ENCODE peak calls at places on chromosomes 5 and 9, in four cellular contexts. One of them, this sample, is unnamed.
A peak's percentile ranks its signal among the peaks of the same experiment; 100 is the strongest.

GRCh38 chr9:34506623-34507022 is 16.2 kb downstream of the ENHO start:
- DNase-seq in A549: no peak
- DNase-seq in GM12878: no peak
- DNase-seq in HepG2: no peak
- DNase-seq in this sample: no peak

GRCh38 chr5:169785731-169786130 is 148.7 kb downstream of the DOCK2 start:
- DNase-seq in A549: no peak
- DNase-seq in GM12878: no peak
- DNase-seq in HepG2: no peak
- DNase-seq in this sample: no peak

GRCh38 chr5:69024241-69024651 is 69.6 kb upstream of the SLC30A5 start:
- DNase-seq in A549: peak; percentile 69
- DNase-seq in GM12878: no peak
- DNase-seq in HepG2: peak; percentile 58
- DNase-seq in this sample: peak; percentile 58

GRCh38 chr5:52560366-52560765 is 227.3 kb upstream of the ITGA1 start:
- DNase-seq in A549: no peak
- DNase-seq in GM12878: no peak
- DNase-seq in HepG2: no peak
- DNase-seq in this sample: no peak

GRCh38 chr9:127283917-127284316 is 19.3 kb downstream of the GARNL3 start:
- DNase-seq in A549: peak; percentile 55
- DNase-seq in GM12878: no peak
- DNase-seq in HepG2: no peak
- DNase-seq in this sample: no peak

GRCh38 chr5:95669540-95669939 is 13.3 kb downstream of the SPATA9 start:
- DNase-seq in A549: no peak
- DNase-seq in GM12878: no peak
- DNase-seq in HepG2: no peak
- DNase-seq in this sample: peak; percentile 41

GRCh38 chr5:115349001-115349817 is 52.8 kb upstream of the CCDC112 start:
- DNase-seq in A549: peak; percentile 79
- DNase-seq in GM12878: no peak
- DNase-seq in HepG2: peak; percentile 69
- DNase-seq in this sample: no peak

GRCh38 chr5:153513171-153513570 is 22.7 kb downstream of the GRIA1 start:
- DNase-seq in A549: no peak
- DNase-seq in GM12878: no peak
- DNase-seq in HepG2: no peak
- DNase-seq in this sample: no peak

GRCh38 chr5:110477923-110478322 is 248.5 kb downstream of the TMEM232 start:
- DNase-seq in A549: no peak
- DNase-seq in GM12878: no peak
- DNase-seq in HepG2: no peak
- DNase-seq in this sample: no peak

GRCh38 chr9:38761999-38762398 is 42.1 kb upstream of the FAM240B start:
- DNase-seq in A549: no peak
- DNase-seq in GM12878: no peak
- DNase-seq in HepG2: no peak
- DNase-seq in this sample: no peak

GRCh38 chr9:14344846-14345585 is 31.1 kb upstream of the NFIB start:
- DNase-seq in A549: no peak
- DNase-seq in GM12878: no peak
- DNase-seq in HepG2: no peak
- DNase-seq in this sample: no peak

GRCh38 chr5:118578093-118578492 is 410.3 kb downstream of the DTWD2 start:
- DNase-seq in A549: no peak
- DNase-seq in GM12878: no peak
- DNase-seq in HepG2: no peak
- DNase-seq in this sample: no peak

GRCh38 chr5:150485770-150486401 is 22.0 kb upstream of the NDST1 start:
- DNase-seq in A549: peak; percentile 48
- DNase-seq in GM12878: no peak
- DNase-seq in HepG2: no peak
- DNase-seq in this sample: peak; percentile 83

GRCh38 chr5:145991044-145991575 is 54.7 kb downstream of the SH3RF2 start:
- DNase-seq in A549: no peak
- DNase-seq in GM12878: no peak
- DNase-seq in HepG2: no peak
- DNase-seq in this sample: no peak

GRCh38 chr5:106755789-106756188 is 914.9 kb downstream of the EFNA5 start:
- DNase-seq in A549: no peak
- DNase-seq in GM12878: no peak
- DNase-seq in HepG2: no peak
- DNase-seq in this sample: no peak

GRCh38 chr5:143445726-143446125 is 42.2 kb upstream of the NR3C1 start:
- DNase-seq in A549: no peak
- DNase-seq in GM12878: no peak
- DNase-seq in HepG2: no peak
- DNase-seq in this sample: no peak

GRCh38 chr5:14165375-14166091 is 22.4 kb downstream of the TRIO start:
- DNase-seq in A549: peak; percentile 90
- DNase-seq in GM12878: no peak
- DNase-seq in HepG2: peak; percentile 52
- DNase-seq in this sample: no peak

DNA sequence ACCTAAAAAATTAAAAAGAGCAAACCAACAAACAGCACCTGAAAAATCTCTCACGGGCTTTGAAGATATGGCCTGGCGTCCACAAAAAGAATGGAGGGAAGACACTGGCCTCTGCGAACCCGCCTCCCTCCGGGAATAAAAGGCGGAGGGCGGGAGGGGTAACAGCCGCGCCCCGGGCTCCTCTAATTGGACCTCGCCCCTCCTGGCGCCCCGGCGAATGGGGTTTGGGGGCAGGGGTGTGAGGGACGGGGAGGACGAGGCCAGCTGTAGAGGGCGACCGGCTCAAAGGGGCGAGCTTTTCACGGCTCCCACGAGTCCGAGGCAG is 753 bp downstream of the FANCC start:
- DNase-seq in A549: peak; percentile 90
- DNase-seq in GM12878: no peak
- DNase-seq in HepG2: peak; percentile 78
- DNase-seq in this sample: peak; percentile 82
- TF ChIP-seq CHD4 in A549: no peak
- TF ChIP-seq CHD4 in GM12878: no peak
- TF ChIP-seq CHD4 in HepG2: no peak
- TF ChIP-seq CHD4 in this sample: no peak

DNA sequence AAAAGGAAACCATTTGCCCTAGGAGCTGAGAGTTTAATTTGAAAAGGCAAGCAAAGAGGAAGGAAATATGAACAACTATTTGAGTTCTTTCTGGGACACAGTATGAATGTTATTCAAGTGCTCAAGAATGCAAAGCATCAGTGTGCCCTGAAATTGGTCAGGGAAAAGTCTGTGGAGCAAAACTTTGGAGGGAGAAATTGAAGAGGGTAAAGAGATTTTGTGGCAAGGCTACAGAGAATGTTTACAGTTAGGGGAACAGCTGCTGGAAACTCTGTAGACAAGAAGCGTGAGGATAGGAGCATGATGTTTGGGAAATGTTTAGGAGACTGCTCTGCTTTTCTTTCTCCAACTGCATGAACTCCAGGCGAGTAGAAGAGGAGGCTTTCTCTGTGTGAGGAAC is 75.5 kb upstream of the IL7R start:
- DNase-seq in A549: no peak
- DNase-seq in GM12878: no peak
- DNase-seq in HepG2: no peak
- DNase-seq in this sample: no peak
- TF ChIP-seq CHD4 in A549: no peak
- TF ChIP-seq CHD4 in GM12878: no peak
- TF ChIP-seq CHD4 in HepG2: no peak
- TF ChIP-seq CHD4 in this sample: no peak

GRCh38 chr5:33738097-33738496 is 153.7 kb downstream of the ADAMTS12 start:
- DNase-seq in A549: no peak
- DNase-seq in GM12878: no peak
- DNase-seq in HepG2: no peak
- DNase-seq in this sample: no peak
- TF ChIP-seq CHD4 in A549: no peak
- TF ChIP-seq CHD4 in GM12878: no peak
- TF ChIP-seq CHD4 in HepG2: no peak
- TF ChIP-seq CHD4 in this sample: no peak

DNA sequence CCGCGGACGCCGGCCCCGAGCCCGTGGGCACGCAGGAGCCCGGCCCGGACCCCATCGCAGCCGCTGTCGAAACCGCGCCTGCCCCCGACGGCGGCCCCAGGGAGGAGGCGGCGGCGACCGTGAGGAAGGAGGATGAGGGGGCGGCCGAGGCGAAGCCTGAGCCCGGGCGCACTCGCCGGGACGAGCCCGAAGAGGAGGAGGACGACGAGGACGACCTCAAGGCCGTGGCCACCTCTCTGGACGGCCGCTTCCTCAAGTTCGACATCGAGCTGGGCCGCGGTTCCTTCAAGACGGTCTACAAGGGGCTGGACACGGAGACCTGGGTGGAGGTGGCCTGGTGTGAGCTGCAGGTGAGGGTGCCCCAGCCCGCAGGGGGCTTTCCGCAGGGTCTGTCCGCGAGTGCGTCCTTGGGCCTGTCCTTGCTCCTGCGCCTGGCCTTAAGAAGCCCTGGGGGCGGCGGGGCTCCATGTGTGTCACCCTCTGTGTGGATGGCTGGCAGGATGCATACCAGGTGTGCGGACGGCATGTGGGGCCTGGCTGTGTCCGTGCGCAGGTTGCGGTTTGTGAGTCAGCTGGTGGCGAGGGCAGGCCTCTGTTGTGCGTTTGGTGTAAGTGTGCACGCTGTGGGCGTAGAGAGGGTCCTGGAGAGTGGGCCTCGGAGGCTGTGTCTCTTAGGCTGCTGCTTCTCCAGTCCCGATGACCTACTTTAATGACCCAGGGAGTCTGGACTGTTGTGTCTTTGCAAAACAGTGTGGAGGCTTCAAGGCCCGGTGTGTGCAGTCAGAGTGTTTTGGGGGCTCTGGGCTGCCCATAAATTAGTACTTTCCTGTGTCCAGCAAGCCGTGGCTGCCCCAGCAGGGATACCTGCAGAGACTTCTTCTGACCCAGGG is 1.6 kb downstream of the WNK2 start:
- DNase-seq in A549: no peak
- DNase-seq in GM12878: no peak
- DNase-seq in HepG2: no peak
- DNase-seq in this sample: no peak
- TF ChIP-seq CHD4 in A549: no peak
- TF ChIP-seq CHD4 in GM12878: no peak
- TF ChIP-seq CHD4 in HepG2: no peak
- TF ChIP-seq CHD4 in this sample: no peak

GRCh38 chr5:30469691-30470090 is 723.8 kb upstream of the CDH6 start:
- DNase-seq in A549: no peak
- DNase-seq in GM12878: no peak
- DNase-seq in HepG2: no peak
- DNase-seq in this sample: no peak
- TF ChIP-seq CHD4 in A549: no peak
- TF ChIP-seq CHD4 in GM12878: no peak
- TF ChIP-seq CHD4 in HepG2: no peak
- TF ChIP-seq CHD4 in this sample: no peak

GRCh38 chr5:94184870-94185269 is 433.5 kb downstream of the KIAA0825 start:
- DNase-seq in A549: no peak
- DNase-seq in GM12878: no peak
- DNase-seq in HepG2: no peak
- DNase-seq in this sample: no peak
- TF ChIP-seq CHD4 in A549: no peak
- TF ChIP-seq CHD4 in GM12878: no peak
- TF ChIP-seq CHD4 in HepG2: no peak
- TF ChIP-seq CHD4 in this sample: no peak

DNA sequence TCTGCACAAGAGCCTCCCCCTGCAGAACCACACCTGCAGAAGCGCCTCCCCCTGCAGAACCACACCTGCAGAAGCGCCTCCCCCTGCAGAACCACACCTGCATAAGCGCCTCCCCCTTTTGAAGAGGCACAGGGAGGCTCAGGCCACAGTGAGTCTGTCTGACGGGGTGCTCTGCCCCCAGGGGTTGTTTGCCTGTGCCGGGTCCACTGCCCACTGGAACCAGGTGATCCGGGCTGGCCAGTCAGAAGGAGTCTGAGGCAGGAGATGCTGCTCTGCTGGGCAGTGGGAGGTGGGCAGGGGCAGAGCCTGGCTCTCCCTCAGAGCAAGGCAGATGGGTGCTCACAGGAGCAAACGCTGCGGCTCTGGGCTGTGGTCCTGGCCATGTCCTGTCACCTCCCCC is 60.8 kb upstream of the RNU6ATAC start:
- DNase-seq in A549: no peak
- DNase-seq in GM12878: no peak
- DNase-seq in HepG2: no peak
- DNase-seq in this sample: no peak
- TF ChIP-seq CHD4 in A549: no peak
- TF ChIP-seq CHD4 in GM12878: no peak
- TF ChIP-seq CHD4 in HepG2: no peak
- TF ChIP-seq CHD4 in this sample: no peak

GRCh38 chr9:27408523-27408922 is 111.6 kb upstream of the EQTN start:
- DNase-seq in A549: peak; percentile 36
- DNase-seq in GM12878: no peak
- DNase-seq in HepG2: no peak
- DNase-seq in this sample: no peak
- TF ChIP-seq CHD4 in A549: no peak
- TF ChIP-seq CHD4 in GM12878: no peak
- TF ChIP-seq CHD4 in HepG2: no peak
- TF ChIP-seq CHD4 in this sample: no peak

DNA sequence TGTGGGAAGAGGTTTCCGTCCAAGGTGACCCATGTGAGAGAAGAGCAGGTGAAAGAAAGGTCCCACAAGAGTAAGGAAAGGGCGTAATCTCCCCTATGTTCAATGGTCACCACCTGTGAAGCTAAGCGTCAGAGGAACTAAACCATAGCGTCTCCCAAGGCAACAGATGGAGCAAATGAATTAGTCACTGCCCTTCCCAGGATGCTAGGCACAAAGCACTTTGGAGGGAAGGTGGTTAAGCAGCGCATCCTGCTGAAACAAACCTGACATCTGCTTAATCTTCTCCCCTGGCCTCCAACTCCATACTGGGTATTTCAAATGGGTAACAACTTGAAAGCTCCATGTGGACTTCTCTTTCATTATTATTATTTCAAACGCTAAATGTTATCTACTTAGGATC is 227.4 kb downstream of the MLLT3 start:
- DNase-seq in A549: no peak
- DNase-seq in GM12878: no peak
- DNase-seq in HepG2: no peak
- DNase-seq in this sample: no peak
- TF ChIP-seq CHD4 in A549: no peak
- TF ChIP-seq CHD4 in GM12878: no peak
- TF ChIP-seq CHD4 in HepG2: no peak
- TF ChIP-seq CHD4 in this sample: no peak

This sample was measured in K562.